ENCODE peak calls at places on chromosomes 3 and 15, in four cellular contexts. D is DMS153, A is left lung, K is spleen. I is an unnamed sample.

GRCh38 chr3:155790272-155790918 is 15.7 kb downstream of the C3orf33 start:
- DNase-seq in D (no peak), A (no peak), K (no peak), I (no peak)

GRCh38 chr3:101070260-101071121 is 77.3 kb upstream of the ABI3BP start:
- DNase-seq in D (peak), A (peak), K (peak), I (peak)

GRCh38 chr3:47578119-47578630 is 490 bp downstream of the CSPG5 start:
- DNase-seq in D (no peak), A (peak), K (peak), I (peak)

GRCh38 chr3:71104090-71104489 is 479.4 kb downstream of the FOXP1 start:
- DNase-seq in D (no peak), A (no peak), K (no peak), I (no peak)

GRCh38 chr15:38035701-38036100 is 101.3 kb downstream of the TMCO5A start:
- DNase-seq in D (no peak), A (no peak), K (no peak), I (no peak)

GRCh38 chr15:64216722-64217428 is 54.1 kb upstream of the PPIB start:
- DNase-seq in D (peak), A (no peak), K (no peak), I (no peak)

GRCh38 chr3:8764528-8764927 is 4.9 kb downstream of the OXTR start:
- DNase-seq in D (no peak), A (no peak), K (no peak), I (no peak)

GRCh38 chr3:64221564-64222257 is 3.6 kb downstream of the PRICKLE2 start:
- DNase-seq in D (no peak), A (no peak), K (no peak), I (no peak)

GRCh38 chr3:10015476-10015904 is 10.7 kb upstream of the FANCD2 start:
- DNase-seq in D (no peak), A (no peak), K (no peak), I (peak)

GRCh38 chr3:51434746-51435323 is 43.8 kb downstream of the RBM15B start:
- DNase-seq in D (no peak), A (no peak), K (no peak), I (no peak)

GRCh38 chr3:149339931-149340309 is 6.5 kb upstream of the TM4SF18 start:
- DNase-seq in D (peak), A (peak), K (peak), I (peak)

GRCh38 chr15:51401872-51402517 is 60.5 kb downstream of the GLDN start:
- DNase-seq in D (no peak), A (peak), K (peak), I (no peak)

GRCh38 chr3:156633335-156633734 is 41.1 kb upstream of the TIPARP start:
- DNase-seq in D (no peak), A (no peak), K (no peak), I (no peak)

GRCh38 chr3:149610351-149611105 is 47.3 kb downstream of the WWTR1 start:
- DNase-seq in D (no peak), A (no peak), K (no peak), I (no peak)

GRCh38 chr3:48275292-48276027 is 34.6 kb downstream of the ZNF589 start:
- DNase-seq in D (no peak), A (no peak), K (no peak), I (no peak)

GRCh38 chr15:68310811-68311463 is 33.4 kb downstream of the FEM1B start:
- DNase-seq in D (no peak), A (peak), K (peak), I (no peak)

GRCh38 chr3:48997714-48998637 is 7.9 kb downstream of the P4HTM start:
- DNase-seq in D (peak), A (no peak), K (no peak), I (no peak)

GRCh38 chr3:59502806-59503205 is 453.0 kb upstream of the CFAP20DC start:
- DNase-seq in D (no peak), A (no peak), K (no peak), I (no peak)

GRCh38 chr15:78977091-78977571 is 32.3 kb upstream of the CTSH start:
- DNase-seq in D (no peak), A (no peak), K (no peak), I (no peak)

GRCh38 chr3:172647823-172648222 is 63.0 kb downstream of the NCEH1 start:
- DNase-seq in D (peak), A (no peak), K (no peak), I (no peak)

GRCh38 chr15:65869954-65870871 is 922 bp downstream of the RAB11A start:
- DNase-seq in D (peak), A (no peak), K (peak), I (peak)

GRCh38 chr3:114450008-114450596 is 156.3 kb downstream of the TIGIT start:
- DNase-seq in D (no peak), A (no peak), K (no peak), I (no peak)